ENCODE peak calls at places on chromosome 1, in four cellular contexts. One of them, this sample, is unnamed.

GRCh38 chr1:204731509-204731908 is 46.0 kb upstream of the LRRN2 start:
- DNase-seq in psoas muscle: no peak
- DNase-seq in cardiac muscle cell: no peak
- DNase-seq in substantia nigra: no peak
- DNase-seq in this sample: no peak

GRCh38 chr1:95118019-95118499 is 904 bp downstream of the TLCD4 start:
- DNase-seq in cardiac muscle cell: peak; percentile 10
- DNase-seq in substantia nigra: no peak
- DNase-seq in psoas muscle: peak; percentile 53
- DNase-seq in this sample: peak; percentile 0

GRCh38 chr1:183881387-183882084 is 76.6 kb downstream of the RGL1 start:
- DNase-seq in psoas muscle: peak; percentile 56
- DNase-seq in substantia nigra: peak; percentile 87
- DNase-seq in cardiac muscle cell: peak; percentile 96
- DNase-seq in this sample: no peak

GRCh38 chr1:193629875-193630274 is 443.5 kb upstream of the B3GALT2 start:
- DNase-seq in substantia nigra: no peak
- DNase-seq in psoas muscle: no peak
- DNase-seq in cardiac muscle cell: peak; percentile 64
- DNase-seq in this sample: no peak

GRCh38 chr1:4180066-4180735 is 280.1 kb upstream of the C1orf174 start:
- DNase-seq in substantia nigra: no peak
- DNase-seq in cardiac muscle cell: no peak
- DNase-seq in psoas muscle: no peak
- DNase-seq in this sample: no peak

GRCh38 chr1:1796466-1796865 is 18.2 kb upstream of the NADK start:
- DNase-seq in substantia nigra: no peak
- DNase-seq in psoas muscle: no peak
- DNase-seq in cardiac muscle cell: no peak
- DNase-seq in this sample: no peak

GRCh38 chr1:116255486-116255885 is 117.6 kb upstream of the ATP1A1 start:
- DNase-seq in cardiac muscle cell: no peak
- DNase-seq in psoas muscle: no peak
- DNase-seq in substantia nigra: no peak
- DNase-seq in this sample: no peak

GRCh38 chr1:2382621-2383361 is 8.6 kb downstream of the MORN1 start:
- DNase-seq in substantia nigra: peak; percentile 31
- DNase-seq in psoas muscle: peak; percentile 65
- DNase-seq in cardiac muscle cell: peak; percentile 32
- DNase-seq in this sample: no peak

GRCh38 chr1:37958690-37959089 is 11.8 kb upstream of the INPP5B start:
- DNase-seq in cardiac muscle cell: peak; percentile 52
- DNase-seq in substantia nigra: no peak
- DNase-seq in psoas muscle: no peak
- DNase-seq in this sample: no peak

GRCh38 chr1:159949123-159949522 is 3.7 kb upstream of the IGSF9 start:
- DNase-seq in cardiac muscle cell: no peak
- DNase-seq in substantia nigra: no peak
- DNase-seq in psoas muscle: no peak
- DNase-seq in this sample: no peak

GRCh38 chr1:29121951-29122661 is 1.6 kb downstream of the TMEM200B start:
- DNase-seq in psoas muscle: peak; percentile 65
- DNase-seq in substantia nigra: no peak
- DNase-seq in cardiac muscle cell: peak; percentile 52
- DNase-seq in this sample: peak; percentile 34

GRCh38 chr1:153926405-153926804 is 3.6 kb upstream of the GATAD2B start:
- DNase-seq in psoas muscle: no peak
- DNase-seq in substantia nigra: no peak
- DNase-seq in cardiac muscle cell: no peak
- DNase-seq in this sample: no peak

DNA sequence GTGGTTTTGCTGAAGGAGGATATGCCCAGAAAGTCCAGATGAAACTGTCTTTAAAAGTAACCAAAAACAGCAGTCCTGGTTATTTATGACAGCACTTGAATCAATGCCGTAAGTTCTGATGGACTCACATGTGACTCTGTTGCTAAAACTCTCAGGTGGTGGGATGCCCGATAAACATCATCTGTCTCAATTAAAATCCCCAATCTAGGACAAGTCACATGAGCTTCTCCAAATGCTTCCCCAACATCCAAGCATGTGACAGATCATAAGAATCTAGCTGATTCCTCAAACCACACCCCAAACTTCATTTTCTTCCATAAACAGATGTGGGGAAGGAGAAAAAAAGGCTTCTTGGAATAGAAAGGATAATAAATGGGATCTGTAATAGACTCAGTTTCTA is 791 bp upstream of the CTSK start:
- DNase-seq in substantia nigra: no peak
- DNase-seq in psoas muscle: no peak
- DNase-seq in cardiac muscle cell: no peak
- DNase-seq in this sample: no peak
- H3K27ac ChIP-seq in substantia nigra: no peak overlapping the region
- H3K27ac ChIP-seq in psoas muscle: no peak overlapping the region
- H3K27ac ChIP-seq in cardiac muscle cell: no peak overlapping the region
- H3K27ac ChIP-seq in this sample: no peak overlapping the region

GRCh38 chr1:236016782-236017400 is 48.0 kb downstream of the NID1 start:
- DNase-seq in psoas muscle: no peak
- DNase-seq in cardiac muscle cell: no peak
- DNase-seq in substantia nigra: no peak
- DNase-seq in this sample: no peak
- H3K27ac ChIP-seq in psoas muscle: no peak overlapping the region
- H3K27ac ChIP-seq in cardiac muscle cell: no peak overlapping the region
- H3K27ac ChIP-seq in substantia nigra: no peak overlapping the region
- H3K27ac ChIP-seq in this sample: no peak overlapping the region

GRCh38 chr1:156480411-156481192 is 20.0 kb downstream of the MEF2D start:
- DNase-seq in cardiac muscle cell: peak; percentile 69
- DNase-seq in psoas muscle: peak; percentile 83
- DNase-seq in substantia nigra: peak; percentile 36
- DNase-seq in this sample: peak; percentile 71

GRCh38 chr1:156479093-156480014 is 21.2 kb downstream of the MEF2D start:
- DNase-seq in substantia nigra: no peak
- DNase-seq in cardiac muscle cell: no peak
- DNase-seq in psoas muscle: peak; percentile 58
- DNase-seq in this sample: no peak

GRCh38 chr1:156478250-156478627 is 22.3 kb downstream of the MEF2D start:
- DNase-seq in cardiac muscle cell: no peak
- DNase-seq in psoas muscle: peak; percentile 34
- DNase-seq in substantia nigra: no peak
- DNase-seq in this sample: no peak

GRCh38 chr1:156481527-156481926 is 19.0 kb downstream of the MEF2D start:
- DNase-seq in cardiac muscle cell: no peak
- DNase-seq in psoas muscle: no peak
- DNase-seq in substantia nigra: no peak
- DNase-seq in this sample: no peak

DNA sequence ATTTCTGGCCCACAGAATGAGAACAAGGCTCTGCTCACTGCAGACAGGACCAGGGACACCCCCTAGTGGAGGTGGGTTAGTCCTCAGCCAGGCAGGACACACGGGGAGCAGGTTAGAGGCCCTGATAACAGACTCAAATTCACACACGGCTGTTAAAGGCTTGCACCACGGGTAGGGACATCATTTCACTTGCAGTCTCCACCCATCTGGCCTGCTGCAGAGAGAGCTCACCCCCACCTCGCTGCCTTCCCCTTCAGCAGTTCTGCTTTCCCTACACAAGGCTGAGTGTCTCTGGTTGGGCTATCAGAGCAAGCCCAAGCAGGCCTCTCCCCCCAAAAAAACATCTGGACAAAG is 20.6 kb downstream of the MEF2D start:
- DNase-seq in cardiac muscle cell: no peak
- DNase-seq in psoas muscle: no peak
- DNase-seq in substantia nigra: no peak
- DNase-seq in this sample: no peak
- H3K27ac ChIP-seq in cardiac muscle cell: no peak overlapping the region
- H3K27ac ChIP-seq in psoas muscle: peak overlapping the region; percentile 97
- H3K27ac ChIP-seq in substantia nigra: peak overlapping the region; percentile 56
- H3K27ac ChIP-seq in this sample: no peak overlapping the region

GRCh38 chr1:32331549-32331948 is 4.5 kb downstream of the MARCKSL1 start:
- DNase-seq in cardiac muscle cell: no peak
- DNase-seq in substantia nigra: no peak
- DNase-seq in psoas muscle: no peak
- DNase-seq in this sample: no peak

GRCh38 chr1:32332290-32333079 is 3.5 kb downstream of the MARCKSL1 start:
- DNase-seq in cardiac muscle cell: no peak
- DNase-seq in substantia nigra: peak; percentile 53
- DNase-seq in psoas muscle: no peak
- DNase-seq in this sample: no peak

GRCh38 chr1:32334274-32334861 is 1.7 kb downstream of the MARCKSL1 start:
- DNase-seq in cardiac muscle cell: no peak
- DNase-seq in psoas muscle: no peak
- DNase-seq in substantia nigra: no peak
- DNase-seq in this sample: no peak

GRCh38 chr1:32334864-32335618 is 992 bp downstream of the MARCKSL1 start:
- DNase-seq in substantia nigra: peak; percentile 51
- DNase-seq in psoas muscle: peak; percentile 61
- DNase-seq in cardiac muscle cell: peak; percentile 60
- DNase-seq in this sample: peak; percentile 56

DNA sequence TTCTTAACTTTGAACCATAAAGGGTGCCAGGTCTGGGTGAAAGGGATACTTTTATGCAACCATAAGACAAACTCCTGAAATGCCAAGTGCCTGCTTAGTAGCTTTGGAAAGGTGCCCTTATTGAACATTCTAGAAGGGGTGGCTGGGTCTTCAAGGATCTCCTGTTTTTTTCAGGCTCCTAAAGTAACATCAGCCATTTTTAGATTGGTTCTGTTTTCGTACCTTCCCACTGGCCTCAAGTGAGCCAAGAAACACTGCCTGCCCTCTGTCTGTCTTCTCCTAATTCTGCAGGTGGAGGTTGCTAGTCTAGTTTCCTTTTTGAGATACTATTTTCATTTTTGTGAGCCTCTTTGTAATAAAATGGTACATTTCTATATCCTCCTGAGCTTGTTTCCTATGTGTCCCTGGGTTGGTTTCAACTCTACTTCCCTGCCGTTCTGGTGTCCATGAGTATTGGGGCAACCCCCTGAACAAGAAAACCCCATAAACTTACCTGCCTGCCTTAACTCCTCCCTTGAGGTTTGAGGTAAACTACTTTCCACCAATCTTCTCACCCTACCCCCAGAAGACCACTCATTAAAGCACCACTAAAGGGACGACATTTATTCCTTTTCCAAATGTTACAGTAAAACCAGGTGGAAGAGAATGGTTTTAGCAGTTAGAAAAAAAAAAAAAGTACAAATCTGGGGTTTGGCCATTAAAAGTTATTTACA is 2.6 kb downstream of the MARCKSL1 start:
- DNase-seq in cardiac muscle cell: no peak
- DNase-seq in substantia nigra: no peak
- DNase-seq in psoas muscle: no peak
- DNase-seq in this sample: no peak
- H3K27ac ChIP-seq in cardiac muscle cell: peak overlapping the region; percentile 18
- H3K27ac ChIP-seq in substantia nigra: peak overlapping the region; percentile 100
- H3K27ac ChIP-seq in psoas muscle: no peak overlapping the region
- H3K27ac ChIP-seq in this sample: peak overlapping the region; percentile 1

GRCh38 chr1:81186271-81186670 is 614.5 kb upstream of the ADGRL2 start:
- DNase-seq in psoas muscle: no peak
- DNase-seq in cardiac muscle cell: peak; percentile 9
- DNase-seq in substantia nigra: no peak
- DNase-seq in this sample: no peak

GRCh38 chr1:81183157-81183952 is 617.4 kb upstream of the ADGRL2 start:
- DNase-seq in cardiac muscle cell: no peak
- DNase-seq in substantia nigra: no peak
- DNase-seq in psoas muscle: no peak
- DNase-seq in this sample: no peak

GRCh38 chr1:81190003-81190402 is 610.7 kb upstream of the ADGRL2 start:
- DNase-seq in psoas muscle: no peak
- DNase-seq in substantia nigra: no peak
- DNase-seq in cardiac muscle cell: no peak
- DNase-seq in this sample: no peak

GRCh38 chr1:81192647-81193642 is 607.8 kb upstream of the ADGRL2 start:
- DNase-seq in psoas muscle: no peak
- DNase-seq in cardiac muscle cell: no peak
- DNase-seq in substantia nigra: no peak
- DNase-seq in this sample: no peak

DNA sequence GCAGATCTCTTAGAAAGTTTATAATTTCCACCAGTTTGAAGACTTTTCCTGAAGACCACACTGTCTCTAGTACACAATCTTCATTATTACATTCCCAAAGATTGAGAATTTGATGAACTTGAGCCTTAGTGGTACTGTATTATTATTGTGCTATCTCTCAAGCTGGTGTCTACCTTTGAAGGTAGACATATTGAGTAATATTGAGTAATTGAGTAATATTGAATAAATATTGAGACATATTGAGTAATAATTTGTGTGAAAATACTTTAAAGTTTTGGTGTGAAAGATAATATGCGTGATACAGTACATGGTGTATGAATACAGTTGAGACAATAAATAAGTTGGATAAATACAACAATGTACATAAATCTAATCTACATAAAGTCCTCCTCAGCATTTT is 613.1 kb upstream of the ADGRL2 start:
- DNase-seq in substantia nigra: no peak
- DNase-seq in cardiac muscle cell: no peak
- DNase-seq in psoas muscle: no peak
- DNase-seq in this sample: no peak
- H3K27ac ChIP-seq in substantia nigra: no peak overlapping the region
- H3K27ac ChIP-seq in cardiac muscle cell: no peak overlapping the region
- H3K27ac ChIP-seq in psoas muscle: no peak overlapping the region
- H3K27ac ChIP-seq in this sample: no peak overlapping the region

DNA sequence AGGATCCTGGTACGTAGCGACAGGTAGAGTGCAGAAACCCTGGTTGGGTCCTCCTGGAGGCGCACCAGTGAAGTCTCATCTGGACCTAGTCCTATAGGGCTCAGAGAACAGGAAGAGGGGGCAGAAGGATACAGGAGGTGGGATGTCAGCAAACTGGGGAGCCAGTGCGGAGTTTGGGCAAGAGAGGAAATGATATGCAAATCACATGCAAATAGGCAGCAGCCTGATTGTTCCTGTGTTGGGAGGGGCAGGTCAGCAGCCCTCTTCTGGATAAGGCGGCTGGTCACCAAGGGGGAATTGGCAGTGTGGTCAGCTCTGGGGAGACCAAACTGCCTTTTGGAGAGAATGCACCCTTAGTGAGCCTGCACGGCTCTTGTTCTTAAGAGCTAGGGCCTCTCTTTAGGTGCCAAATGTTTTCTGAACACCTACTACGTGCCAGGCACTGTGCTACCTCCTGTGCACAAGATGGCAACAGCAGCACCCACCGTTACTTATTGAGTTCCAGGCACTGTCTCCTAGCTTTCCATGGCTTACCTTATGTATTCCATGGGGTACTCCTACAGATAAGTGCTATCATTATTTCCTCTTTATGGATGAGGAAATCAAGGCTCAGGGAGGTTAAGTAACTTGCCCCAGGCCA is 18.1 kb upstream of the PADI3 start:
- DNase-seq in psoas muscle: no peak
- DNase-seq in substantia nigra: no peak
- DNase-seq in cardiac muscle cell: no peak
- DNase-seq in this sample: no peak
- H3K27ac ChIP-seq in psoas muscle: no peak overlapping the region
- H3K27ac ChIP-seq in substantia nigra: no peak overlapping the region
- H3K27ac ChIP-seq in cardiac muscle cell: no peak overlapping the region
- H3K27ac ChIP-seq in this sample: no peak overlapping the region

GRCh38 chr1:161216945-161217712 is 2.0 kb downstream of the FCER1G start:
- DNase-seq in cardiac muscle cell: peak; percentile 79
- DNase-seq in substantia nigra: no peak
- DNase-seq in psoas muscle: no peak
- DNase-seq in this sample: no peak
- H3K27ac ChIP-seq in cardiac muscle cell: peak overlapping the region; percentile 24
- H3K27ac ChIP-seq in substantia nigra: peak overlapping the region; percentile 72
- H3K27ac ChIP-seq in psoas muscle: no peak overlapping the region
- H3K27ac ChIP-seq in this sample: peak overlapping the region; percentile 26

GRCh38 chr1:207823531-207823879 is 71.7 kb downstream of the CD46 start:
- DNase-seq in psoas muscle: no peak
- DNase-seq in substantia nigra: no peak
- DNase-seq in cardiac muscle cell: no peak
- DNase-seq in this sample: peak; percentile 38
- H3K27ac ChIP-seq in psoas muscle: peak overlapping the region; percentile 100
- H3K27ac ChIP-seq in substantia nigra: peak overlapping the region; percentile 100
- H3K27ac ChIP-seq in cardiac muscle cell: no peak overlapping the region
- H3K27ac ChIP-seq in this sample: peak overlapping the region; percentile 58